ENCODE peak calls at places on chromosomes 4 and X, in ten cellular contexts. M, D, J, L, Z, C, Y, G, S and N are unnamed samples.

GRCh38 chrX:150941580-150941979 is 41.6 kb upstream of the HMGB3 start:
- DNase-seq in D (no peak), M (no peak), G (no peak), J (no peak), Z (no peak), S (no peak), L (no peak), Y (no peak), C (no peak), N (no peak)

GRCh38 chr4:108181704-108182103 is 13.0 kb upstream of the LEF1 start:
- DNase-seq in M (no peak), C (no peak), D (no peak), L (no peak), Y (no peak), J (no peak), S (no peak), G (no peak), Z (no peak), N (no peak)

GRCh38 chr4:185127021-185127925 is 15.8 kb upstream of the SLC25A4 start:
- DNase-seq in Y (no peak), D (peak), J (no peak), G (no peak), M (no peak), L (no peak), C (no peak), S (peak), Z (peak), N (no peak)

GRCh38 chr4:113756005-113756410 is 5.5 kb downstream of the CAMK2D start:
- DNase-seq in G (no peak), Y (peak), J (no peak), Z (no peak), L (no peak), M (no peak), D (no peak), C (no peak), S (no peak), N (no peak)

GRCh38 chrX:132955710-132956109 is 2.7 kb downstream of the HS6ST2 start:
- DNase-seq in D (no peak), M (no peak), G (no peak), Z (no peak), S (no peak), Y (no peak), J (no peak), C (no peak), L (no peak), N (no peak)

GRCh38 chr4:57270350-57270749 is 160.2 kb upstream of the IGFBP7 start:
- DNase-seq in C (no peak), S (no peak), Y (no peak), Z (no peak), G (no peak), D (no peak), J (no peak), L (no peak), M (no peak), N (no peak)

GRCh38 chr4:83152771-83153170 is 38.2 kb upstream of the PLAC8 start:
- DNase-seq in Y (no peak), D (no peak), C (no peak), G (no peak), Z (no peak), S (no peak), J (no peak), M (no peak), L (no peak), N (no peak)

GRCh38 chr4:48947731-48948130 is 38.3 kb upstream of the CWH43 start:
- DNase-seq in L (no peak), Z (no peak), G (no peak), S (no peak), Y (no peak), J (no peak), M (no peak), D (no peak), C (no peak), N (no peak)

GRCh38 chr4:107035711-107036601 is at the start of gene DKK2:
- DNase-seq in D (no peak), L (no peak), Z (peak), Y (no peak), G (no peak), S (no peak), C (no peak), J (peak), M (peak), N (no peak)

GRCh38 chr4:25100156-25100555 is 60.1 kb downstream of the SEPSECS start:
- DNase-seq in Y (no peak), M (no peak), D (no peak), J (no peak), S (no peak), Z (no peak), L (no peak), C (no peak), G (no peak), N (no peak)

GRCh38 chr4:118968813-118969212 is 80.2 kb downstream of the SYNPO2 start:
- DNase-seq in S (no peak), C (no peak), D (no peak), G (no peak), Z (no peak), L (no peak), M (no peak), Y (no peak), J (no peak), N (no peak)

GRCh38 chrX:65874110-65874509 is 165.8 kb downstream of the VSIG4 start:
- DNase-seq in D (no peak), L (no peak), J (no peak), G (no peak), Z (no peak), S (no peak), C (no peak), M (no peak), Y (no peak), N (no peak)

GRCh38 chrX:107979534-107979933 is 2.6 kb downstream of the TEX13B start:
- DNase-seq in S (no peak), Y (no peak), L (no peak), G (no peak), M (no peak), D (no peak), J (no peak), C (no peak), Z (no peak), N (no peak)

GRCh38 chr4:6937748-6938147 is 28.1 kb downstream of the TBC1D14 start:
- DNase-seq in G (no peak), L (no peak), Z (no peak), S (no peak), D (no peak), J (no peak), Y (no peak), C (no peak), M (no peak), N (no peak)

GRCh38 chr4:112277220-112277619 is 8.5 kb downstream of the TIFA start:
- DNase-seq in Z (no peak), S (no peak), C (no peak), J (no peak), M (no peak), D (no peak), G (no peak), Y (no peak), L (no peak), N (no peak)

GRCh38 chr4:165112258-165113156 is at the start of gene TMEM192:
- DNase-seq in Y (peak), D (peak), M (peak), L (peak), C (peak), Z (peak), G (peak), S (peak), J (peak), N (peak)